ENCODE peak calls at places on chromosomes 13 and 19, in ten cellular contexts. One of them, this sample, is unnamed.
A peak's percentile ranks its signal among the peaks of the same experiment; 100 is the strongest.

GRCh38 chr19:17579523-17580244 is 24.2 kb downstream of the COLGALT1 start:
- DNase-seq in T-helper 1 cell: no peak
- DNase-seq in MM.1S: no peak
- DNase-seq in neuronal stem cell: peak; percentile 45
- DNase-seq in HTR-8/SVneo: peak; percentile 64
- DNase-seq in mesothelial cell of epicardium: no peak
- DNase-seq in CD8-positive, alpha-beta T cell: no peak
- DNase-seq in NCI-H748 treated with DMSO at 0.1 percent for 48 hours: no peak
- DNase-seq in T-helper 2 cell: no peak
- DNase-seq in NCI-H1694 treated with DMSO at 0.1 percent for 48 hours: no peak
- DNase-seq in this sample: peak; percentile 63

GRCh38 chr19:57135797-57136196 is 9.2 kb downstream of the ZIM3 start:
- DNase-seq in HTR-8/SVneo: no peak
- DNase-seq in mesothelial cell of epicardium: no peak
- DNase-seq in neuronal stem cell: no peak
- DNase-seq in CD8-positive, alpha-beta T cell: no peak
- DNase-seq in T-helper 2 cell: no peak
- DNase-seq in NCI-H1694 treated with DMSO at 0.1 percent for 48 hours: no peak
- DNase-seq in T-helper 1 cell: no peak
- DNase-seq in MM.1S: no peak
- DNase-seq in NCI-H748 treated with DMSO at 0.1 percent for 48 hours: no peak
- DNase-seq in this sample: no peak

GRCh38 chr13:104975272-104975671 is 1560.2 kb downstream of the EFNB2 start:
- DNase-seq in T-helper 2 cell: no peak
- DNase-seq in CD8-positive, alpha-beta T cell: no peak
- DNase-seq in MM.1S: peak; percentile 11
- DNase-seq in NCI-H1694 treated with DMSO at 0.1 percent for 48 hours: no peak
- DNase-seq in T-helper 1 cell: no peak
- DNase-seq in HTR-8/SVneo: no peak
- DNase-seq in neuronal stem cell: no peak
- DNase-seq in mesothelial cell of epicardium: no peak
- DNase-seq in NCI-H748 treated with DMSO at 0.1 percent for 48 hours: no peak
- DNase-seq in this sample: no peak

GRCh38 chr13:27556109-27556508 is 64.2 kb downstream of the LNX2 start:
- DNase-seq in MM.1S: no peak
- DNase-seq in NCI-H1694 treated with DMSO at 0.1 percent for 48 hours: no peak
- DNase-seq in mesothelial cell of epicardium: no peak
- DNase-seq in CD8-positive, alpha-beta T cell: no peak
- DNase-seq in NCI-H748 treated with DMSO at 0.1 percent for 48 hours: no peak
- DNase-seq in T-helper 2 cell: no peak
- DNase-seq in T-helper 1 cell: no peak
- DNase-seq in neuronal stem cell: no peak
- DNase-seq in HTR-8/SVneo: no peak
- DNase-seq in this sample: peak; percentile 49

GRCh38 chr19:31352296-31352781 is 3.1 kb upstream of the TSHZ3 start:
- DNase-seq in T-helper 1 cell: no peak
- DNase-seq in HTR-8/SVneo: no peak
- DNase-seq in neuronal stem cell: no peak
- DNase-seq in MM.1S: no peak
- DNase-seq in NCI-H748 treated with DMSO at 0.1 percent for 48 hours: no peak
- DNase-seq in NCI-H1694 treated with DMSO at 0.1 percent for 48 hours: no peak
- DNase-seq in CD8-positive, alpha-beta T cell: no peak
- DNase-seq in mesothelial cell of epicardium: no peak
- DNase-seq in T-helper 2 cell: no peak
- DNase-seq in this sample: no peak

GRCh38 chr19:4260605-4261191 is 13.8 kb downstream of the YJU2 start:
- DNase-seq in neuronal stem cell: no peak
- DNase-seq in NCI-H1694 treated with DMSO at 0.1 percent for 48 hours: no peak
- DNase-seq in T-helper 2 cell: no peak
- DNase-seq in T-helper 1 cell: no peak
- DNase-seq in mesothelial cell of epicardium: no peak
- DNase-seq in MM.1S: no peak
- DNase-seq in NCI-H748 treated with DMSO at 0.1 percent for 48 hours: no peak
- DNase-seq in CD8-positive, alpha-beta T cell: no peak
- DNase-seq in HTR-8/SVneo: no peak
- DNase-seq in this sample: no peak

GRCh38 chr19:51788936-51789795 is 5.8 kb upstream of the FPR3 start:
- DNase-seq in mesothelial cell of epicardium: no peak
- DNase-seq in T-helper 2 cell: no peak
- DNase-seq in HTR-8/SVneo: no peak
- DNase-seq in T-helper 1 cell: no peak
- DNase-seq in MM.1S: no peak
- DNase-seq in NCI-H1694 treated with DMSO at 0.1 percent for 48 hours: no peak
- DNase-seq in CD8-positive, alpha-beta T cell: no peak
- DNase-seq in neuronal stem cell: no peak
- DNase-seq in NCI-H748 treated with DMSO at 0.1 percent for 48 hours: no peak
- DNase-seq in this sample: no peak

GRCh38 chr13:105037064-105037463 is 1498.4 kb downstream of the EFNB2 start:
- DNase-seq in MM.1S: no peak
- DNase-seq in T-helper 2 cell: no peak
- DNase-seq in neuronal stem cell: no peak
- DNase-seq in T-helper 1 cell: no peak
- DNase-seq in HTR-8/SVneo: no peak
- DNase-seq in CD8-positive, alpha-beta T cell: no peak
- DNase-seq in NCI-H1694 treated with DMSO at 0.1 percent for 48 hours: no peak
- DNase-seq in mesothelial cell of epicardium: no peak
- DNase-seq in NCI-H748 treated with DMSO at 0.1 percent for 48 hours: no peak
- DNase-seq in this sample: peak; percentile 3

GRCh38 chr13:102779426-102780159 is 6.0 kb upstream of the TEX30 start:
- DNase-seq in T-helper 1 cell: no peak
- DNase-seq in T-helper 2 cell: no peak
- DNase-seq in MM.1S: peak; percentile 67
- DNase-seq in HTR-8/SVneo: no peak
- DNase-seq in CD8-positive, alpha-beta T cell: no peak
- DNase-seq in NCI-H748 treated with DMSO at 0.1 percent for 48 hours: no peak
- DNase-seq in neuronal stem cell: no peak
- DNase-seq in NCI-H1694 treated with DMSO at 0.1 percent for 48 hours: no peak
- DNase-seq in mesothelial cell of epicardium: no peak
- DNase-seq in this sample: no peak

GRCh38 chr19:43532571-43532961 is 422 bp upstream of the ZNF575 start:
- DNase-seq in neuronal stem cell: no peak
- DNase-seq in mesothelial cell of epicardium: no peak
- DNase-seq in T-helper 2 cell: no peak
- DNase-seq in T-helper 1 cell: no peak
- DNase-seq in MM.1S: peak; percentile 82
- DNase-seq in HTR-8/SVneo: no peak
- DNase-seq in NCI-H1694 treated with DMSO at 0.1 percent for 48 hours: no peak
- DNase-seq in NCI-H748 treated with DMSO at 0.1 percent for 48 hours: peak; percentile 65
- DNase-seq in CD8-positive, alpha-beta T cell: no peak
- DNase-seq in this sample: no peak

GRCh38 chr13:28751210-28751935 is 32.6 kb upstream of the SLC46A3 start:
- DNase-seq in T-helper 2 cell: no peak
- DNase-seq in mesothelial cell of epicardium: no peak
- DNase-seq in HTR-8/SVneo: no peak
- DNase-seq in neuronal stem cell: no peak
- DNase-seq in T-helper 1 cell: no peak
- DNase-seq in MM.1S: no peak
- DNase-seq in NCI-H748 treated with DMSO at 0.1 percent for 48 hours: no peak
- DNase-seq in NCI-H1694 treated with DMSO at 0.1 percent for 48 hours: no peak
- DNase-seq in CD8-positive, alpha-beta T cell: no peak
- DNase-seq in this sample: no peak

GRCh38 chr19:33064117-33064777 is 441 bp downstream of the RHPN2 start:
- DNase-seq in NCI-H748 treated with DMSO at 0.1 percent for 48 hours: peak; percentile 48
- DNase-seq in T-helper 1 cell: no peak
- DNase-seq in mesothelial cell of epicardium: peak; percentile 30
- DNase-seq in neuronal stem cell: peak; percentile 17
- DNase-seq in MM.1S: peak; percentile 77
- DNase-seq in HTR-8/SVneo: no peak
- DNase-seq in T-helper 2 cell: no peak
- DNase-seq in CD8-positive, alpha-beta T cell: no peak
- DNase-seq in NCI-H1694 treated with DMSO at 0.1 percent for 48 hours: peak; percentile 5
- DNase-seq in this sample: no peak

GRCh38 chr13:88937381-88937780 is 1266.2 kb downstream of the SLITRK5 start:
- DNase-seq in HTR-8/SVneo: no peak
- DNase-seq in MM.1S: no peak
- DNase-seq in neuronal stem cell: no peak
- DNase-seq in mesothelial cell of epicardium: no peak
- DNase-seq in NCI-H748 treated with DMSO at 0.1 percent for 48 hours: no peak
- DNase-seq in CD8-positive, alpha-beta T cell: no peak
- DNase-seq in T-helper 1 cell: no peak
- DNase-seq in T-helper 2 cell: no peak
- DNase-seq in NCI-H1694 treated with DMSO at 0.1 percent for 48 hours: no peak
- DNase-seq in this sample: no peak

GRCh38 chr19:54209748-54210494 is 9.3 kb downstream of the RPS9 start:
- DNase-seq in T-helper 2 cell: no peak
- DNase-seq in neuronal stem cell: no peak
- DNase-seq in MM.1S: no peak
- DNase-seq in T-helper 1 cell: no peak
- DNase-seq in HTR-8/SVneo: peak; percentile 93
- DNase-seq in NCI-H748 treated with DMSO at 0.1 percent for 48 hours: peak; percentile 69
- DNase-seq in mesothelial cell of epicardium: no peak
- DNase-seq in NCI-H1694 treated with DMSO at 0.1 percent for 48 hours: peak; percentile 34
- DNase-seq in CD8-positive, alpha-beta T cell: no peak
- DNase-seq in this sample: peak; percentile 99

GRCh38 chr13:99446242-99446641 is 55.0 kb upstream of the TM9SF2 start:
- DNase-seq in mesothelial cell of epicardium: no peak
- DNase-seq in CD8-positive, alpha-beta T cell: no peak
- DNase-seq in T-helper 2 cell: no peak
- DNase-seq in NCI-H1694 treated with DMSO at 0.1 percent for 48 hours: no peak
- DNase-seq in T-helper 1 cell: no peak
- DNase-seq in MM.1S: no peak
- DNase-seq in HTR-8/SVneo: no peak
- DNase-seq in neuronal stem cell: no peak
- DNase-seq in NCI-H748 treated with DMSO at 0.1 percent for 48 hours: no peak
- DNase-seq in this sample: no peak

GRCh38 chr13:24995225-24995804 is 100.6 kb upstream of the PABPC3 start:
- DNase-seq in MM.1S: peak; percentile 71
- DNase-seq in T-helper 2 cell: peak; percentile 21
- DNase-seq in NCI-H1694 treated with DMSO at 0.1 percent for 48 hours: peak; percentile 61
- DNase-seq in mesothelial cell of epicardium: no peak
- DNase-seq in CD8-positive, alpha-beta T cell: peak; percentile 28
- DNase-seq in HTR-8/SVneo: peak; percentile 37
- DNase-seq in NCI-H748 treated with DMSO at 0.1 percent for 48 hours: peak; percentile 97
- DNase-seq in neuronal stem cell: peak; percentile 73
- DNase-seq in T-helper 1 cell: no peak
- DNase-seq in this sample: peak; percentile 88

GRCh38 chr19:31627824-31628223 is 278.6 kb upstream of the TSHZ3 start:
- DNase-seq in NCI-H748 treated with DMSO at 0.1 percent for 48 hours: no peak
- DNase-seq in T-helper 2 cell: no peak
- DNase-seq in neuronal stem cell: no peak
- DNase-seq in CD8-positive, alpha-beta T cell: no peak
- DNase-seq in mesothelial cell of epicardium: no peak
- DNase-seq in MM.1S: no peak
- DNase-seq in T-helper 1 cell: no peak
- DNase-seq in NCI-H1694 treated with DMSO at 0.1 percent for 48 hours: no peak
- DNase-seq in HTR-8/SVneo: no peak
- DNase-seq in this sample: no peak

GRCh38 chr19:18883530-18884304 is 12.2 kb downstream of the CERS1 start:
- DNase-seq in MM.1S: peak; percentile 1
- DNase-seq in HTR-8/SVneo: no peak
- DNase-seq in NCI-H1694 treated with DMSO at 0.1 percent for 48 hours: no peak
- DNase-seq in CD8-positive, alpha-beta T cell: no peak
- DNase-seq in T-helper 1 cell: no peak
- DNase-seq in T-helper 2 cell: no peak
- DNase-seq in neuronal stem cell: no peak
- DNase-seq in NCI-H748 treated with DMSO at 0.1 percent for 48 hours: no peak
- DNase-seq in mesothelial cell of epicardium: no peak
- DNase-seq in this sample: no peak

This sample was measured in iris pigment epithelial cell.